ENCODE peak calls at places on chromosomes 4 and X, in five cellular contexts. M is aorta, H is uterus, N is mesendoderm, E is IMR-90. P is an unnamed sample. For H3K4me1, the result is how much of the 10 kb centered on the place peaks cover.

GRCh38 chr4:116724249-116724648 is 361.1 kb downstream of the TRAM1L1 start:
- DNase-seq in M (no peak), H (no peak), N (no peak), E (no peak), P (no peak)

GRCh38 chrX:21723814-21724213 is 34.1 kb downstream of the SMPX start:
- DNase-seq in M (no peak), H (no peak), N (no peak), E (no peak), P (no peak)

GRCh38 chr4:123972031-123972430 is 575.4 kb downstream of the SPRY1 start:
- DNase-seq in M (no peak), H (no peak), N (no peak), E (no peak), P (no peak)

GRCh38 chrX:134692233-134692632 is 34.0 kb upstream of the PLAC1 start:
- DNase-seq in M (peak), H (no peak), N (no peak), E (no peak), P (no peak)

GRCh38 chr4:125664091-125664767 is 349.5 kb downstream of the FAT4 start:
- DNase-seq in M (no peak), H (no peak), N (peak), E (no peak), P (no peak)

GRCh38 chrX:79287724-79288123 is 79.4 kb downstream of the ITM2A start:
- DNase-seq in M (no peak), H (no peak), N (no peak), E (no peak), P (no peak)

GRCh38 chr4:105473340-105474109 is at the start of gene PPA2:
- DNase-seq in M (peak), H (peak), N (peak), E (peak), P (peak)

GRCh38 chr4:27414867-27415266 is 554.2 kb downstream of the STIM2 start:
- DNase-seq in M (no peak), H (no peak), N (no peak), E (no peak), P (no peak)

GRCh38 chr4:81745076-81745475 is 273.4 kb upstream of the RASGEF1B start:
- DNase-seq in M (no peak), H (no peak), N (no peak), E (no peak), P (no peak)

GRCh38 chrX:70452143-70452733 is 7.6 kb downstream of the DLG3 start:
- DNase-seq in M (peak), H (peak), N (peak), E (peak), P (peak)

GRCh38 chr4:151822331-151822730 is 61.5 kb upstream of the GATB start:
- DNase-seq in M (no peak), H (no peak), N (no peak), E (no peak), P (no peak)

GRCh38 chr4:48254381-48255072 is 15.1 kb downstream of the TEC start:
- DNase-seq in M (no peak), H (peak), N (no peak), E (peak), P (no peak)

GRCh38 chr4:183111452-183111885 is 12.4 kb downstream of the WWC2 start:
- DNase-seq in M (no peak), H (no peak), N (peak), E (no peak), P (no peak)

GRCh38 chr4:99349338-99349737 is 3.2 kb downstream of the ADH1C start:
- DNase-seq in M (no peak), H (no peak), N (no peak), E (no peak), P (no peak)

GRCh38 chr4:29311231-29311630 is 1408.9 kb upstream of the PCDH7 start:
- DNase-seq in M (no peak), H (no peak), N (no peak), E (peak), P (no peak)

GRCh38 chr4:147103403-147103946 is 157.8 kb upstream of the TTC29 start:
- DNase-seq in M (peak), H (peak), N (no peak), E (peak), P (no peak)

GRCh38 chr4:82677327-82677726 is 115.5 kb upstream of the TMEM150C start:
- DNase-seq in M (no peak), H (no peak), N (no peak), E (no peak), P (no peak)

GRCh38 chr4:26140150-26140898 is 180.5 kb upstream of the RBPJ start:
- DNase-seq in M (no peak), H (peak), N (peak), E (peak), P (no peak)

GRCh38 chrX:85243761-85244410 is at the start of the genes SATL1 and ZNF711:
- DNase-seq in M (peak), H (peak), N (peak), E (peak), P (peak)

GRCh38 chrX:40314070-40314469 is 216.3 kb upstream of the BCOR start:
- DNase-seq in M (no peak), H (no peak), N (peak), E (no peak), P (no peak)

GRCh38 chrX:44954562-44954961 is 81.6 kb downstream of the KDM6A start:
- DNase-seq in M (no peak), H (no peak), N (no peak), E (no peak), P (no peak)

GRCh38 chr4:170750519-170750918 is 660.8 kb upstream of the AADAT start:
- DNase-seq in M (no peak), H (no peak), N (no peak), E (no peak), P (no peak)

GRCh38 chr4:185512516-185512915 is 22.8 kb downstream of the PDLIM3 start:
- DNase-seq in M (no peak), H (no peak), N (no peak), E (peak), P (no peak)

GRCh38 chr4:71200944-71201533 is 137.8 kb upstream of the SLC4A4 start:
- DNase-seq in M (no peak), H (no peak), N (peak), E (no peak), P (no peak)

GRCh38 chr4:139265654-139266053 is 14.4 kb downstream of the MGARP start:
- DNase-seq in M (no peak), H (no peak), N (no peak), E (no peak), P (no peak)

GRCh38 chrX:1657367-1658082 is 42.7 kb downstream of the ASMT start:
- DNase-seq in M (no peak), H (no peak), N (no peak), E (no peak), P (peak)

GRCh38 chr4:41364871-41365270 is 108.1 kb downstream of the UCHL1 start:
- DNase-seq in M (no peak), H (no peak), N (no peak), E (no peak), P (no peak)

GRCh38 chrX:26557691-26558321 is 341.8 kb downstream of the MAGEB5 start:
- DNase-seq in M (peak), H (no peak), N (no peak), E (no peak), P (no peak)

GRCh38 chr4:76209876-76210275 is 3.7 kb downstream of the SCARB2 start:
- DNase-seq in M (no peak), H (no peak), N (no peak), E (no peak), P (no peak)

GRCh38 chr4:88592600-88593448 is 544 bp downstream of the HERC3 start:
- DNase-seq in M (peak), H (peak), N (peak), E (peak), P (peak)

GRCh38 chr4:80333121-80333520 is 2.4 kb upstream of the CFAP299 start:
- DNase-seq in M (no peak), H (no peak), N (no peak), E (peak), P (no peak)

GRCh38 chrX:666762-667161 is 36.2 kb downstream of the SHOX start:
- DNase-seq in M (no peak), H (no peak), N (peak), E (no peak), P (no peak)

GRCh38 chr4:172982151-172982590 is 186.4 kb upstream of the GALNT7 start:
- DNase-seq in M (peak), H (peak), N (no peak), E (peak), P (no peak)

GRCh38 chr4:186820371-186820990 is 96.8 kb upstream of the FAT1 start:
- DNase-seq in M (peak), H (no peak), N (no peak), E (peak), P (peak)

GRCh38 chr4:54231419-54232150 is 2.5 kb downstream of the PDGFRA start:
- DNase-seq in M (peak), H (peak), N (peak), E (peak), P (peak)

GRCh38 chr4:95910749-95911148 is 70.9 kb downstream of the PDHA2 start:
- DNase-seq in M (no peak), H (no peak), N (peak), E (no peak), P (no peak)

GRCh38 chr4:87933337-87933736 is 42.2 kb upstream of the SPP1 start:
- DNase-seq in M (no peak), H (no peak), N (no peak), E (no peak), P (no peak)

GRCh38 chr4:188971125-188971524 is 831.9 kb downstream of the TRIML1 start:
- DNase-seq in M (no peak), H (no peak), N (peak), E (peak), P (no peak)

GRCh38 chr4:45385306-45385705 is 659.0 kb upstream of the GNPDA2 start:
- DNase-seq in M (no peak), H (no peak), N (no peak), E (no peak), P (no peak)

GRCh38 chr4:27684501-27685077 is 823.9 kb downstream of the STIM2 start:
- DNase-seq in M (no peak), H (peak), N (peak), E (peak), P (no peak)

DNA sequence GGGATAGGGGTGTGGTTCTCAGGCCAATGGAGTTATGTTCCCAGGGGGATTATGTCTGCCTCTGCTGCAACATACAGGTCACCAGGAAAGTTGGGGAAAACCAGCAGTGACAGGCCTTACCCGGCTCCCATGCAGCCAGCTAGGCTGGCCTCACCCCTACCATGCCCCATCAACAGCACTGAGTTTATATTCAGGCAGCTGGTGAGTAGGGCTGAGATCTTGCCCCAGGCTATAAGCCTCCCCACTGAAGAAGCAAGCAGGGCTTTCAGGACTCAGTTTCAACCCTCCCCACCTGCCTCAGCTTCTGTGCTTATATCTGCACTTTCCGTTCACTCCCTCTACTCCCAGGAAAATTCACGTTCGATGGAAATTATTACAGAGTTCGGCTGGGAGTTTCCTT is 122.4 kb upstream of the PGRMC2 start:
- DNase-seq in M (no peak), H (no peak), N (no peak), E (no peak), P (no peak)
- H3K4me3 ChIP-seq in M (no peak), H (no peak), N (no peak), E (no peak), P (no peak)

GRCh38 chr4:8378101-8378724 is 62.3 kb downstream of the ACOX3 start:
- DNase-seq in M (no peak), H (no peak), N (no peak), E (no peak), P (peak)

GRCh38 chr4:8379771-8380170 is 60.8 kb downstream of the ACOX3 start:
- DNase-seq in M (no peak), H (no peak), N (no peak), E (no peak), P (no peak)

GRCh38 chr4:8380511-8381415 is 59.8 kb downstream of the ACOX3 start:
- DNase-seq in M (peak), H (no peak), N (no peak), E (no peak), P (no peak)

GRCh38 chr4:8378776-8379175 is 61.7 kb downstream of the ACOX3 start:
- DNase-seq in M (no peak), H (no peak), N (no peak), E (no peak), P (peak)

GRCh38 chr4:8379281-8379680 is 61.2 kb downstream of the ACOX3 start:
- DNase-seq in M (peak), H (no peak), N (no peak), E (no peak), P (no peak)
- H3K4me1 ChIP-seq in M (under half), H (under half), N (under half), E (under half), P (under half)

GRCh38 chr4:165720411-165721082 is 152.5 kb upstream of the TLL1 start:
- DNase-seq in M (no peak), H (no peak), N (no peak), E (no peak), P (no peak)
- H3K4me3 ChIP-seq in M (no peak), H (no peak), N (no peak), E (no peak), P (no peak)

GRCh38 chr4:118754890-118755289 is 69.7 kb downstream of the METTL14 start:
- DNase-seq in M (no peak), H (no peak), N (no peak), E (no peak), P (no peak)
- H3K4me1 ChIP-seq in M (under half), H (under half), N (under half), E (under half), P (under half)

GRCh38 chrX:67546496-67547423 is 2.9 kb downstream of the AR start:
- DNase-seq in M (no peak), H (peak), N (peak), E (no peak), P (peak)
- H3K4me3 ChIP-seq in M (peak), H (peak), N (peak), E (peak), P (no peak)

GRCh38 chr4:784401-785331 is 41.3 kb downstream of the CPLX1 start:
- DNase-seq in M (no peak), H (no peak), N (no peak), E (no peak), P (peak)
- H3K4me1 ChIP-seq in M (under half), H (under half), N (under half), E (under half), P (under half)